ENCODE peak calls at places on chromosomes 4 and X, in seven cellular contexts. One of them, this sample, is unnamed.

GRCh38 chr4:20017439-20017838 is 234.3 kb upstream of the SLIT2 start:
- DNase-seq in GM12891: no peak
- DNase-seq in K562: no peak
- DNase-seq in HepG2: no peak
- DNase-seq in H1: no peak
- DNase-seq in GM12878: no peak
- DNase-seq in SK-N-SH: peak; percentile 43
- DNase-seq in this sample: no peak

GRCh38 chr4:73850261-73850970 is 2.7 kb upstream of the PF4V1 start:
- DNase-seq in HepG2: no peak
- DNase-seq in SK-N-SH: no peak
- DNase-seq in GM12878: no peak
- DNase-seq in H1: no peak
- DNase-seq in GM12891: no peak
- DNase-seq in K562: no peak
- DNase-seq in this sample: no peak

GRCh38 chr4:153153339-153153851 is 50.8 kb upstream of the TRIM2 start:
- DNase-seq in H1: peak; percentile 77
- DNase-seq in GM12878: no peak
- DNase-seq in K562: no peak
- DNase-seq in HepG2: no peak
- DNase-seq in GM12891: peak; percentile 41
- DNase-seq in SK-N-SH: peak; percentile 87
- DNase-seq in this sample: peak; percentile 36

GRCh38 chr4:48913346-48913745 is 6.8 kb upstream of the OCIAD2 start:
- DNase-seq in HepG2: no peak
- DNase-seq in SK-N-SH: no peak
- DNase-seq in H1: no peak
- DNase-seq in GM12891: no peak
- DNase-seq in K562: no peak
- DNase-seq in GM12878: no peak
- DNase-seq in this sample: no peak

GRCh38 chrX:26262121-26262523 is 46.2 kb downstream of the MAGEB5 start:
- DNase-seq in SK-N-SH: no peak
- DNase-seq in GM12878: no peak
- DNase-seq in H1: no peak
- DNase-seq in K562: no peak
- DNase-seq in GM12891: no peak
- DNase-seq in HepG2: no peak
- DNase-seq in this sample: no peak

GRCh38 chr4:41750158-41750623 is 1.7 kb upstream of the PHOX2B start:
- DNase-seq in GM12878: no peak
- DNase-seq in HepG2: no peak
- DNase-seq in H1: peak; percentile 50
- DNase-seq in SK-N-SH: no peak
- DNase-seq in K562: no peak
- DNase-seq in GM12891: no peak
- DNase-seq in this sample: no peak

GRCh38 chr4:40550900-40551546 is 78.6 kb downstream of the RBM47 start:
- DNase-seq in GM12878: peak; percentile 76
- DNase-seq in GM12891: no peak
- DNase-seq in H1: no peak
- DNase-seq in SK-N-SH: no peak
- DNase-seq in K562: peak; percentile 17
- DNase-seq in HepG2: peak; percentile 54
- DNase-seq in this sample: no peak

GRCh38 chr4:84928089-84928488 is 38.4 kb downstream of the WDFY3 start:
- DNase-seq in SK-N-SH: no peak
- DNase-seq in GM12878: no peak
- DNase-seq in H1: no peak
- DNase-seq in GM12891: no peak
- DNase-seq in K562: no peak
- DNase-seq in HepG2: no peak
- DNase-seq in this sample: no peak

DNA sequence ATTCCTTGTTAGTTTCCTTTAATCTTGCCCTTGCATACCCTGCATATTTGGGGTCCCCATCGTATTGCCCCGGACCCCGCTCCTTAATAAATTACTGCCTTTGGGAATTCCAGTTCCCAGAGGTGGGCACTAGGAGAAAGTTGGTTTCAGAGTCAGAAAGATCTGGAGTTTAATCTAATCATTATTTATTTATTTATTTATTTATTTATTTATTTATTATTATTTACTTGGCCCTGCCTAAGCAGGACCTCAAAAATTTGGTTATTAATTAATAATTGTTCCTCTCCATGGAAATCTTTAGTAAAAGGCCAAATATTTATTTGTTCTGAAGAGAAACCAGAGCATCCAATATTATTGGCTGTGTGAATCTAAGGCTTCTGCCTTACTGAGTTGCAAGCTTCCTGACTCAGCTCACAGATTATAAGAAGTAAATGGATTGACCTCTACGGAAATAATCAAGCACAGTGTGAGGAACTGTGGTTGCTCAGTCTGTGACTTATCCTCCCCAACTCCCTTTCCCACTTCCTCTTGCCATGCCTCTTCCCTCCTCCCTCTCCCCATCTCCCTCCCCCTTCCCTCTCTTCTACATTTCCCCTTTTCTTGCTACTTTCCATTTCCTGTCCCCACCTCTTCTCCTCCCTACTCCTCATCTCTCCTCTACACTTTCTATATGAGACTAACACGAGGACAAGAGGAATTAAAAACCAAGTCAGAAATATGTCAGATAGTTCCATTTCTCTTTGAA is 61.5 kb upstream of the AP1S2 start:
- DNase-seq in GM12878: no peak
- DNase-seq in K562: no peak
- DNase-seq in SK-N-SH: no peak
- DNase-seq in HepG2: no peak
- DNase-seq in GM12891: no peak
- DNase-seq in H1: no peak
- DNase-seq in this sample: no peak
- TF ChIP-seq TAF1 in GM12878: no peak
- TF ChIP-seq TAF1 in K562: no peak
- TF ChIP-seq TAF1 in SK-N-SH: no peak
- TF ChIP-seq TAF1 in HepG2: no peak
- TF ChIP-seq TAF1 in GM12891: no peak
- TF ChIP-seq TAF1 in H1: no peak
- TF ChIP-seq TAF1 in this sample: no peak

GRCh38 chr4:94545296-94545695 is 93.6 kb downstream of the PDLIM5 start:
- DNase-seq in H1: no peak
- DNase-seq in K562: no peak
- DNase-seq in HepG2: peak; percentile 71
- DNase-seq in GM12878: no peak
- DNase-seq in GM12891: no peak
- DNase-seq in SK-N-SH: no peak
- DNase-seq in this sample: no peak
- TF ChIP-seq POLR2AphosphoS5 in H1: no peak
- TF ChIP-seq POLR2AphosphoS5 in K562: no peak
- TF ChIP-seq POLR2AphosphoS5 in HepG2: no peak
- TF ChIP-seq POLR2AphosphoS5 in GM12878: no peak
- TF ChIP-seq POLR2AphosphoS5 in GM12891: no peak
- TF ChIP-seq POLR2AphosphoS5 in SK-N-SH: peak; percentile 17
- TF ChIP-seq POLR2AphosphoS5 in this sample: no peak

GRCh38 chr4:55312491-55313101 is 33.4 kb upstream of the SRD5A3 start:
- DNase-seq in GM12891: no peak
- DNase-seq in SK-N-SH: peak; percentile 19
- DNase-seq in GM12878: no peak
- DNase-seq in HepG2: peak; percentile 33
- DNase-seq in K562: no peak
- DNase-seq in H1: peak; percentile 50
- DNase-seq in this sample: no peak
- TF ChIP-seq TAF1 in GM12891: no peak
- TF ChIP-seq TAF1 in SK-N-SH: no peak
- TF ChIP-seq TAF1 in GM12878: no peak
- TF ChIP-seq TAF1 in HepG2: no peak
- TF ChIP-seq TAF1 in K562: no peak
- TF ChIP-seq TAF1 in H1: no peak
- TF ChIP-seq TAF1 in this sample: no peak

GRCh38 chr4:175708739-175709138 is 103.3 kb downstream of the GPM6A start:
- DNase-seq in H1: no peak
- DNase-seq in GM12891: no peak
- DNase-seq in SK-N-SH: no peak
- DNase-seq in HepG2: no peak
- DNase-seq in K562: no peak
- DNase-seq in GM12878: no peak
- DNase-seq in this sample: no peak

GRCh38 chr4:175702703-175703102 is 109.4 kb downstream of the GPM6A start:
- DNase-seq in GM12878: no peak
- DNase-seq in K562: no peak
- DNase-seq in SK-N-SH: no peak
- DNase-seq in H1: no peak
- DNase-seq in HepG2: no peak
- DNase-seq in GM12891: no peak
- DNase-seq in this sample: no peak

GRCh38 chr4:175703956-175704600 is 108.0 kb downstream of the GPM6A start:
- DNase-seq in GM12891: no peak
- DNase-seq in H1: no peak
- DNase-seq in SK-N-SH: no peak
- DNase-seq in GM12878: no peak
- DNase-seq in K562: no peak
- DNase-seq in HepG2: no peak
- DNase-seq in this sample: no peak

GRCh38 chr4:175705407-175705806 is 106.7 kb downstream of the GPM6A start:
- DNase-seq in H1: peak; percentile 63
- DNase-seq in SK-N-SH: peak; percentile 11
- DNase-seq in GM12878: no peak
- DNase-seq in HepG2: no peak
- DNase-seq in K562: no peak
- DNase-seq in GM12891: no peak
- DNase-seq in this sample: no peak
- TF ChIP-seq POLR2AphosphoS5 in H1: no peak
- TF ChIP-seq POLR2AphosphoS5 in SK-N-SH: no peak
- TF ChIP-seq POLR2AphosphoS5 in GM12878: no peak
- TF ChIP-seq POLR2AphosphoS5 in HepG2: no peak
- TF ChIP-seq POLR2AphosphoS5 in K562: no peak
- TF ChIP-seq POLR2AphosphoS5 in GM12891: no peak
- TF ChIP-seq POLR2AphosphoS5 in this sample: no peak

GRCh38 chr4:83234902-83235644 is 49.5 kb downstream of the COQ2 start:
- DNase-seq in HepG2: no peak
- DNase-seq in K562: no peak
- DNase-seq in GM12891: no peak
- DNase-seq in GM12878: no peak
- DNase-seq in H1: no peak
- DNase-seq in SK-N-SH: no peak
- DNase-seq in this sample: no peak
- TF ChIP-seq TAF1 in HepG2: no peak
- TF ChIP-seq TAF1 in K562: no peak
- TF ChIP-seq TAF1 in GM12891: no peak
- TF ChIP-seq TAF1 in GM12878: no peak
- TF ChIP-seq TAF1 in H1: no peak
- TF ChIP-seq TAF1 in SK-N-SH: no peak
- TF ChIP-seq TAF1 in this sample: no peak